ENCODE peak calls at places on chromosomes 13 and 19, in six cellular contexts. W is heart left ventricle, M is heart right ventricle, B is kidney epithelial cell, D is left lung, F is bronchial epithelial cell. G is an unnamed sample.

GRCh38 chr19:50492303-50493052 is 15.8 kb upstream of the GARIN5A start:
- DNase-seq in W (peak; percentile 42), D (no peak), M (no peak), F (no peak), B (no peak), G (no peak)

GRCh38 chr19:8614455-8614854 is 3.9 kb upstream of the ADAMTS10 start:
- DNase-seq in B (no peak), D (no peak), W (no peak), M (no peak), F (no peak), G (no peak)

GRCh38 chr13:71144883-71145282 is 722.1 kb downstream of the DACH1 start:
- DNase-seq in D (no peak), F (no peak), W (no peak), M (no peak), B (no peak), G (no peak)

GRCh38 chr19:6849876-6850275 is 37.5 kb upstream of the ADGRE1 start:
- DNase-seq in D (no peak), B (no peak), W (no peak), M (no peak), F (no peak), G (no peak)

GRCh38 chr19:16327501-16327900 is 2.9 kb downstream of the KLF2 start:
- DNase-seq in F (no peak), W (no peak), D (no peak), B (no peak), M (no peak), G (no peak)

GRCh38 chr19:42057856-42058255 is 12.2 kb downstream of the GRIK5 start:
- DNase-seq in W (no peak), F (no peak), B (no peak), M (no peak), D (peak; percentile 37), G (no peak)

GRCh38 chr19:42433503-42434260 is 6.5 kb upstream of the LIPE start:
- DNase-seq in F (peak; percentile 34), W (peak; percentile 91), M (peak; percentile 92), D (peak; percentile 82), B (no peak), G (no peak)

GRCh38 chr13:73938375-73939070 is 195.7 kb downstream of the KLF12 start:
- DNase-seq in M (no peak), F (peak; percentile 93), B (peak; percentile 61), W (no peak), D (no peak), G (no peak)

GRCh38 chr19:32691952-32692726 is 518 bp downstream of the NUDT19 start:
- DNase-seq in F (peak; percentile 50), M (peak; percentile 66), B (no peak), W (peak; percentile 80), D (peak; percentile 94), G (peak; percentile 68)

GRCh38 chr19:6062274-6062673 is 48.0 kb downstream of the RFX2 start:
- DNase-seq in D (peak; percentile 82), W (peak; percentile 71), B (no peak), F (no peak), M (peak; percentile 75), G (peak; percentile 92)

GRCh38 chr19:7989071-7989575 is 16.3 kb downstream of the ELAVL1 start:
- DNase-seq in W (no peak), B (peak; percentile 32), M (no peak), D (peak; percentile 71), F (peak; percentile 48), G (no peak)

GRCh38 chr13:21625366-21625765 is 21.4 kb upstream of the MICU2 start:
- DNase-seq in W (no peak), D (no peak), F (peak; percentile 65), B (no peak), M (no peak), G (no peak)
- TF ChIP-seq CTCF in W (peak; percentile 4), D (peak; percentile 8), F (peak; percentile 59), B (peak; percentile 64), M (peak; percentile 46), G (no peak)

GRCh38 chr13:60369242-60369641 is 27.8 kb upstream of the TDRD3 start:
- DNase-seq in F (peak; percentile 25), B (no peak), D (no peak), W (no peak), M (no peak), G (no peak)
- TF ChIP-seq CTCF in F (peak; percentile 6), B (peak; percentile 22), D (peak; percentile 18), W (peak; percentile 51), M (peak; percentile 25), G (peak; percentile 53)

GRCh38 chr19:18541258-18541991 is 1.9 kb downstream of the FKBP8 start:
- DNase-seq in D (no peak), W (no peak), M (no peak), F (peak; percentile 12), B (no peak), G (no peak)

GRCh38 chr19:18541992-18542935 is 1.1 kb downstream of the FKBP8 start:
- DNase-seq in W (no peak), M (no peak), B (no peak), D (no peak), F (no peak), G (no peak)

GRCh38 chr19:18542936-18543813 is at the start of gene FKBP8:
- DNase-seq in F (peak; percentile 64), D (peak; percentile 96), B (no peak), M (peak; percentile 94), W (peak; percentile 95), G (peak; percentile 91)

GRCh38 chr19:18539372-18539771 is 4.0 kb downstream of the FKBP8 start:
- DNase-seq in D (no peak), F (no peak), M (no peak), W (no peak), B (no peak), G (no peak)

GRCh38 chr19:18543814-18544475 is 572 bp upstream of the FKBP8 start:
- DNase-seq in F (peak; percentile 79), D (peak; percentile 86), W (peak; percentile 59), B (no peak), M (peak; percentile 44), G (peak; percentile 88)
- TF ChIP-seq CTCF in F (peak; percentile 21), D (no peak), W (no peak), B (no peak), M (peak; percentile 24), G (no peak)

DNA sequence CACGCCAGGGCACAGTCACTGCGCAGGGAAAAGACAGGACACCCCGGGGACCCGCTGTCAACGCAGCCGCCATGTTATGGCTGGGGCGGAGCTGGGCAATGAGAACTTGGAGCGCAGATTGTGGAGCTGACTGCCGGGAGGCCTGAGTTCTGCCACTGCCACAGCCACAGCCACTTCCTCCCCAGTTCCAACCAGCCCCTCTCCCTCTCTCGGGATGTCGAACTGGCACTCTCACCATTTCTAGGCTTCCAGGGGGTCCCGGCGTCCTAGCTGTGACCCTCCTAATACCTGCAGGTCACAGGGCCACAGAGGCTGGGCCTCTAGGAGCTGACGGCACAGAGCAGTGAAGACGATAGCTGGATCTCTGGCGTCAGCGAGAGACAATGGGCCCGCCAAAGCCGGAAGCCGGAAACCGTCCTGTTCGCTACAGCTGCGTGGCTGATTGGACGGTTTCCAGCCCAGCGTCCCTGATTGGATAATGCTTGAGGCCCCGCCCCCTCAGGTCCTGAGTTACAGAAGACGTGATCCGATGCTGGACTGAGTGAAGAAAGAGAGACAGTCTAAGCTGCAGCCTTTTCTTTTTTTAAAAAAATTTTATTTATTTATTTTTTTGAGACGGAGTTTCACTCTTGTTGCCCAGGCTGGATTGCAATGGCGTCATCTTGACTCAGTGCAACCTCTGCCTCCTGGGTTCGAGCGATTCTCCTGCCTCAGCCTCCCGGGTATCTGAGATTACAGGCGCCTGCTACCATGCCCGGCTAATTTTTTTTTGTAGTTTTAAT is at the start of gene ZNF506:
- DNase-seq in M (peak; percentile 100), W (peak; percentile 99), D (peak; percentile 92), F (peak; percentile 88), B (peak; percentile 85), G (peak; percentile 95)
- TF ChIP-seq CTCF in M (no peak), W (no peak), D (no peak), F (no peak), B (no peak), G (no peak)

GRCh38 chr19:34555447-34555846 is 73.9 kb downstream of the WTIP start:
- DNase-seq in B (no peak), F (peak; percentile 12), M (no peak), D (no peak), W (no peak), G (no peak)

GRCh38 chr19:34559045-34559444 is 77.5 kb downstream of the WTIP start:
- DNase-seq in F (no peak), M (no peak), D (no peak), W (no peak), B (no peak), G (no peak)

GRCh38 chr19:34560229-34560628 is 78.7 kb downstream of the WTIP start:
- DNase-seq in B (no peak), M (no peak), D (no peak), F (no peak), W (no peak), G (no peak)

GRCh38 chr19:34556500-34556899 is 74.9 kb downstream of the WTIP start:
- DNase-seq in F (no peak), W (no peak), D (no peak), M (peak; percentile 20), B (no peak), G (no peak)
- TF ChIP-seq CTCF in F (peak; percentile 16), W (peak; percentile 34), D (peak; percentile 20), M (peak; percentile 52), B (peak; percentile 17), G (no peak)

DNA sequence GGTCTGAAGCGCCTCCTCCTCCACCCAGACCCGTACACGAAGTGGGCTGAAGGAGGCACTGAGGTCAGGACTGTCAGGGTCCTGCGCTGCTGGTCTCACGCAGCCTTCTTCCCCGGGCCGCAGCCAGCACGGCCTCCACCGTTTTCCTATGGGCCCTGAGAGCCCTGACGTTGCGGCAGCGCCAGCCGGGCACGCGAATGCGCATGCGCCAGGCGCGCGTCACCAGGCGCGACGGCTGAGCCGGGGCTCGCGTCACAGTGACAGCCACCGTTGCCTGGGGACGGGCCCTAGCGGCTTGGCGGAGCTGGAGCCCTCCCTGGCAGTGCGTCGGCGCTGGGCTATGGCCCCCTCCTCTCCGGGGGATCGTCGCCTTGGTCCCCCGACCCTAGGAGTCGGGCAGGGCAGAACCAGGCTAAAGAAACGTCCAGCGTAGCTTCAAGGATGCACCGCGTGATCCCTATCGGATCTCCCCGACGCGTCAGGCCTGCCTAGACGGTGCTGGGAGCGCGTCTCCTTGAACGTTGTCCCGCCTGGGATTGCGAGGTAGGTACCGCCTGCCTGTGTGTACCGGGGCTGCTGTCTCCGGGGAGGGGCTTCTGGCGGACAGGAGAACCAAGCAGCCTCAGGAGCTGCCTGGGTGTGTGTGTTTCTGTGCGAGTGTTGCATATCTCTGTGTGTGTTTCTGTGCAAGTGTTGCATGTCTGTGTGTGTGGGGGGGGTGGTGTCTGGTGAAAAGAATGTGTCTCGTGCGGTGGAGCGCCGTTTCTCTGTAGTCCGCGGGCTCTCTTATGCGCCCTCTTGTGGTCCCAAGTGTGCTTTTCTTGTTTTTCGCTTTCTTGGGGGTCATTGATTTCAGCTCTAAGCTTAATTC is 43.2 kb downstream of the ZNF571 start:
- DNase-seq in F (peak; percentile 40), M (peak; percentile 47), B (peak; percentile 18), W (peak; percentile 70), D (peak; percentile 82), G (peak; percentile 48)
- TF ChIP-seq CTCF in F (peak; percentile 71), M (peak; percentile 28), B (peak; percentile 62), W (no peak), D (no peak), G (peak; percentile 29)

G was measured in CD14-positive monocyte.